ENCODE peak calls at places on chromosome 1, in seven cellular contexts. I, Q, N, O, F, A and W are unnamed samples.

GRCh38 chr1:41366428-41367101 is 5.3 kb downstream of the FOXO6 start:
- DNase-seq in I (no peak), Q (peak), N (peak), O (peak), F (no peak), A (peak), W (no peak)

GRCh38 chr1:230185076-230186001 is 118.3 kb downstream of the GALNT2 start:
- DNase-seq in I (no peak), Q (no peak), N (no peak), O (no peak), F (no peak), A (no peak), W (no peak)

GRCh38 chr1:103416681-103417318 is 108.7 kb upstream of the RNPC3 start:
- DNase-seq in I (no peak), Q (no peak), N (no peak), O (no peak), F (no peak), A (no peak), W (no peak)

GRCh38 chr1:179206817-179207216 is 22.7 kb downstream of the ABL2 start:
- DNase-seq in I (no peak), Q (no peak), N (no peak), O (peak), F (no peak), A (no peak), W (no peak)

GRCh38 chr1:201713093-201713810 is 115.7 kb upstream of the IPO9 start:
- DNase-seq in I (no peak), Q (no peak), N (peak), O (no peak), F (no peak), A (peak), W (peak)

GRCh38 chr1:28840928-28841544 is 29.1 kb downstream of the OPRD1 start:
- DNase-seq in I (no peak), Q (no peak), N (no peak), O (no peak), F (no peak), A (no peak), W (no peak)

GRCh38 chr1:66022904-66023620 is 230.4 kb downstream of the PDE4B start:
- DNase-seq in I (no peak), Q (no peak), N (no peak), O (peak), F (peak), A (no peak), W (no peak)

GRCh38 chr1:32393832-32394140 is 455 bp downstream of the BSDC1 start:
- DNase-seq in I (peak), Q (no peak), N (no peak), O (no peak), F (peak), A (no peak), W (no peak)

GRCh38 chr1:68229927-68230812 is 2.2 kb downstream of the WLS start:
- DNase-seq in I (no peak), Q (no peak), N (no peak), O (no peak), F (no peak), A (no peak), W (no peak)

GRCh38 chr1:83998205-83998598 is 730 bp downstream of the TTLL7 start:
- DNase-seq in I (no peak), Q (no peak), N (no peak), O (peak), F (no peak), A (no peak), W (no peak)

GRCh38 chr1:210598135-210598652 is 269.5 kb downstream of the HHAT start:
- DNase-seq in I (no peak), Q (no peak), N (peak), O (no peak), F (no peak), A (peak), W (no peak)

GRCh38 chr1:2442676-2443075 is 30.3 kb upstream of the PEX10 start:
- DNase-seq in I (no peak), Q (no peak), N (no peak), O (no peak), F (no peak), A (no peak), W (no peak)

GRCh38 chr1:57794078-57794477 is 370.2 kb upstream of the DAB1 start:
- DNase-seq in I (no peak), Q (no peak), N (no peak), O (no peak), F (no peak), A (no peak), W (no peak)

GRCh38 chr1:42776499-42776898 is 8.3 kb upstream of the TMEM269 start:
- DNase-seq in I (no peak), Q (no peak), N (no peak), O (no peak), F (no peak), A (no peak), W (no peak)

GRCh38 chr1:47024138-47024856 is 828 bp downstream of the CYP4X1 start:
- DNase-seq in I (no peak), Q (no peak), N (no peak), O (peak), F (no peak), A (no peak), W (no peak)